ENCODE peak calls at places on chromosomes 13 and 19, in six cellular contexts. G is activated naive CD4-positive, alpha-beta T cell treated with Interleukin-2 at 50 U/mL for 16 hours; M is LHCN-M2; A is head of caudate nucleus; B is EH; W is NCI-H510A. P is an unnamed sample.

GRCh38 chr13:40993987-40994386 is 25.1 kb downstream of the ELF1 start:
- DNase-seq in G (no peak), M (no peak), A (no peak), B (no peak), W (peak), P (no peak)

GRCh38 chr13:29125145-29125933 is 305.2 kb downstream of the MTUS2 start:
- DNase-seq in G (no peak), M (no peak), A (no peak), B (no peak), W (no peak), P (no peak)

GRCh38 chr19:54168174-54168917 is 4.6 kb downstream of the TMC4 start:
- DNase-seq in G (peak), M (peak), A (peak), B (peak), W (peak), P (peak)

GRCh38 chr19:29714371-29714952 is 599 bp downstream of the C19orf12 start:
- DNase-seq in G (no peak), M (no peak), A (no peak), B (no peak), W (no peak), P (no peak)

GRCh38 chr13:45662122-45662521 is 40.0 kb upstream of the CBY2 start:
- DNase-seq in G (no peak), M (no peak), A (no peak), B (no peak), W (no peak), P (no peak)

GRCh38 chr13:37886879-37887278 is 17.3 kb upstream of the TRPC4 start:
- DNase-seq in G (no peak), M (no peak), A (no peak), B (no peak), W (no peak), P (no peak)

GRCh38 chr13:92842145-92842544 is 384.5 kb upstream of the GPC6 start:
- DNase-seq in G (no peak), M (peak), A (no peak), B (peak), W (no peak), P (no peak)

GRCh38 chr19:16846901-16847300 is 17.7 kb downstream of the SIN3B start:
- DNase-seq in G (no peak), M (no peak), A (no peak), B (no peak), W (no peak), P (no peak)

GRCh38 chr13:94666065-94666464 is 46.3 kb downstream of the SOX21 start:
- DNase-seq in G (no peak), M (no peak), A (no peak), B (no peak), W (no peak), P (no peak)

GRCh38 chr19:8075158-8076086 is 22.9 kb downstream of the CCL25 start:
- DNase-seq in G (no peak), M (no peak), A (no peak), B (no peak), W (no peak), P (no peak)

GRCh38 chr19:12975221-12975756 is 5.9 kb downstream of the DAND5 start:
- DNase-seq in G (no peak), M (no peak), A (no peak), B (no peak), W (no peak), P (no peak)

GRCh38 chr13:30338952-30339351 is 31.6 kb upstream of the KATNAL1 start:
- DNase-seq in G (no peak), M (no peak), A (no peak), B (no peak), W (no peak), P (no peak)

GRCh38 chr13:88051746-88052482 is 380.7 kb downstream of the SLITRK5 start:
- DNase-seq in G (no peak), M (no peak), A (no peak), B (no peak), W (no peak), P (no peak)

GRCh38 chr13:50731400-50731799 is 112.1 kb downstream of the DLEU7 start:
- DNase-seq in G (no peak), M (peak), A (no peak), B (peak), W (no peak), P (no peak)

GRCh38 chr19:45391346-45391745 is 13.5 kb downstream of the PPP1R13L start:
- DNase-seq in G (no peak), M (no peak), A (no peak), B (peak), W (no peak), P (no peak)

GRCh38 chr13:99303863-99304521 is 3.2 kb downstream of the GPR183 start:
- DNase-seq in G (peak), M (no peak), A (peak), B (no peak), W (no peak), P (no peak)

GRCh38 chr13:105969761-105970160 is 565.7 kb downstream of the EFNB2 start:
- DNase-seq in G (no peak), M (no peak), A (no peak), B (peak), W (no peak), P (no peak)

GRCh38 chr13:72639377-72639776 is 88.1 kb downstream of the MZT1 start:
- DNase-seq in G (no peak), M (no peak), A (no peak), B (no peak), W (no peak), P (no peak)

GRCh38 chr13:30791354-30791921 is 56.1 kb downstream of the ALOX5AP start:
- DNase-seq in G (no peak), M (no peak), A (no peak), B (peak), W (no peak), P (no peak)

GRCh38 chr13:66210677-66211076 is 1019.5 kb downstream of the PCDH9 start:
- DNase-seq in G (no peak), M (peak), A (no peak), B (peak), W (no peak), P (no peak)

GRCh38 chr19:55484571-55485438 is at the start of gene NAT14:
- DNase-seq in G (peak), M (peak), A (peak), B (peak), W (peak), P (peak)

GRCh38 chr13:79781829-79782540 is 301.0 kb downstream of the NDFIP2 start:
- DNase-seq in G (no peak), M (peak), A (no peak), B (peak), W (no peak), P (no peak)

GRCh38 chr13:39510296-39510695 is 92.7 kb downstream of the LHFPL6 start:
- DNase-seq in G (no peak), M (no peak), A (no peak), B (no peak), W (no peak), P (no peak)

GRCh38 chr13:28684257-28684656 is 25.3 kb downstream of the POMP start:
- DNase-seq in G (no peak), M (no peak), A (no peak), B (no peak), W (no peak), P (peak)

GRCh38 chr13:60112771-60113170 is 51.0 kb downstream of the DIAPH3 start:
- DNase-seq in G (no peak), M (peak), A (no peak), B (peak), W (no peak), P (no peak)

GRCh38 chr19:32287811-32288227 is 57.6 kb upstream of the ZNF507 start:
- DNase-seq in G (no peak), M (peak), A (peak), B (peak), W (no peak), P (peak)

GRCh38 chr13:80388506-80388905 is 47.6 kb upstream of the SPRY2 start:
- DNase-seq in G (no peak), M (no peak), A (no peak), B (no peak), W (peak), P (no peak)

GRCh38 chr13:75855216-75855615 is 219.1 kb downstream of the LMO7 start:
- DNase-seq in G (no peak), M (no peak), A (no peak), B (no peak), W (no peak), P (no peak)

GRCh38 chr13:24274452-24274971 is 34.9 kb upstream of the C1QTNF9 start:
- DNase-seq in G (peak), M (peak), A (peak), B (no peak), W (no peak), P (no peak)

GRCh38 chr19:35983177-35983576 is 11.8 kb upstream of the SDHAF1 start:
- DNase-seq in G (no peak), M (no peak), A (no peak), B (no peak), W (no peak), P (no peak)

GRCh38 chr19:41351339-41352245 is 2.1 kb downstream of the TGFB1 start:
- DNase-seq in G (peak), M (no peak), A (peak), B (peak), W (no peak), P (peak)

GRCh38 chr13:19153782-19154450 is 27.7 kb downstream of the TUBA3C start:
- DNase-seq in G (no peak), M (no peak), A (no peak), B (no peak), W (no peak), P (no peak)

GRCh38 chr13:110499621-110500281 is 61.8 kb downstream of the RAB20 start:
- DNase-seq in G (no peak), M (peak), A (no peak), B (peak), W (no peak), P (no peak)

GRCh38 chr13:47671762-47672161 is 329.3 kb downstream of the SUCLA2 start:
- DNase-seq in G (no peak), M (no peak), A (no peak), B (no peak), W (no peak), P (no peak)

GRCh38 chr13:112358156-112358555 is 18.0 kb upstream of the SPACA7 start:
- DNase-seq in G (no peak), M (no peak), A (no peak), B (no peak), W (no peak), P (no peak)